ENCODE peak calls at places on chromosome 5, in eight cellular contexts. One of them, this sample, is unnamed.

GRCh38 chr5:116492776-116493175 is 81.8 kb downstream of the SEMA6A start:
- DNase-seq in BJ: no peak
- DNase-seq in adrenal gland: no peak
- DNase-seq in NCI-H2081: no peak
- DNase-seq in hepatic stellate cell: no peak
- DNase-seq in T-helper 1 cell: no peak
- DNase-seq in NCI-H2171: no peak
- DNase-seq in DMS153: no peak
- DNase-seq in this sample: no peak

GRCh38 chr5:179812997-179813607 is 6.4 kb upstream of the MGAT4B start:
- DNase-seq in BJ: no peak
- DNase-seq in adrenal gland: no peak
- DNase-seq in NCI-H2081: no peak
- DNase-seq in hepatic stellate cell: no peak
- DNase-seq in T-helper 1 cell: no peak
- DNase-seq in NCI-H2171: no peak
- DNase-seq in DMS153: no peak
- DNase-seq in this sample: no peak

GRCh38 chr5:80798633-80799032 is 143.8 kb upstream of the DHFR start:
- DNase-seq in BJ: no peak
- DNase-seq in adrenal gland: no peak
- DNase-seq in NCI-H2081: no peak
- DNase-seq in hepatic stellate cell: no peak
- DNase-seq in T-helper 1 cell: no peak
- DNase-seq in NCI-H2171: no peak
- DNase-seq in DMS153: no peak
- DNase-seq in this sample: no peak

GRCh38 chr5:107655836-107656235 is 14.9 kb downstream of the EFNA5 start:
- DNase-seq in BJ: no peak
- DNase-seq in adrenal gland: no peak
- DNase-seq in NCI-H2081: no peak
- DNase-seq in hepatic stellate cell: no peak
- DNase-seq in T-helper 1 cell: no peak
- DNase-seq in NCI-H2171: no peak
- DNase-seq in DMS153: no peak
- DNase-seq in this sample: no peak

GRCh38 chr5:110784901-110785300 is 46.1 kb downstream of the SLC25A46 start:
- DNase-seq in BJ: no peak
- DNase-seq in adrenal gland: no peak
- DNase-seq in NCI-H2081: no peak
- DNase-seq in hepatic stellate cell: no peak
- DNase-seq in T-helper 1 cell: no peak
- DNase-seq in NCI-H2171: no peak
- DNase-seq in DMS153: no peak
- DNase-seq in this sample: peak

GRCh38 chr5:171366645-171367044 is 21.0 kb upstream of the NPM1 start:
- DNase-seq in BJ: no peak
- DNase-seq in adrenal gland: no peak
- DNase-seq in NCI-H2081: no peak
- DNase-seq in hepatic stellate cell: no peak
- DNase-seq in T-helper 1 cell: no peak
- DNase-seq in NCI-H2171: no peak
- DNase-seq in DMS153: no peak
- DNase-seq in this sample: no peak

GRCh38 chr5:1442222-1443144 is 2.8 kb downstream of the SLC6A3 start:
- DNase-seq in BJ: no peak
- DNase-seq in adrenal gland: no peak
- DNase-seq in NCI-H2081: no peak
- DNase-seq in hepatic stellate cell: no peak
- DNase-seq in T-helper 1 cell: no peak
- DNase-seq in NCI-H2171: no peak
- DNase-seq in DMS153: no peak
- DNase-seq in this sample: no peak

GRCh38 chr5:150410524-150411244 is 2.0 kb downstream of the CD74 start:
- DNase-seq in BJ: no peak
- DNase-seq in adrenal gland: peak
- DNase-seq in NCI-H2081: peak
- DNase-seq in hepatic stellate cell: peak
- DNase-seq in T-helper 1 cell: peak
- DNase-seq in NCI-H2171: no peak
- DNase-seq in DMS153: peak
- DNase-seq in this sample: peak

GRCh38 chr5:154287136-154287535 is 96.6 kb downstream of the GALNT10 start:
- DNase-seq in BJ: no peak
- DNase-seq in adrenal gland: peak
- DNase-seq in NCI-H2081: no peak
- DNase-seq in hepatic stellate cell: peak
- DNase-seq in T-helper 1 cell: no peak
- DNase-seq in NCI-H2171: no peak
- DNase-seq in DMS153: no peak
- DNase-seq in this sample: peak